ENCODE peak calls at places on chromosome 5, in seven cellular contexts. One of them, this sample, is unnamed.

GRCh38 chr5:122295138-122295537 is 16.9 kb upstream of the SNCAIP start:
- DNase-seq in left ventricle myocardium inferior: no peak
- DNase-seq in posterior cingulate gyrus: no peak
- DNase-seq in stimulated activated CD8-positive, alpha-beta memory T cell treated with anti-CD3 and anti-CD28 coated beads, Interleukin-4, amount 100 ng/mL, for 4 hours: no peak
- DNase-seq in HTR-8/SVneo: no peak
- DNase-seq in BE2C: peak
- DNase-seq in T1000: no peak
- DNase-seq in this sample: no peak

GRCh38 chr5:25544652-25545249 is 900.0 kb upstream of the CDH10 start:
- DNase-seq in left ventricle myocardium inferior: no peak
- DNase-seq in posterior cingulate gyrus: no peak
- DNase-seq in stimulated activated CD8-positive, alpha-beta memory T cell treated with anti-CD3 and anti-CD28 coated beads, Interleukin-4, amount 100 ng/mL, for 4 hours: no peak
- DNase-seq in HTR-8/SVneo: peak
- DNase-seq in BE2C: peak
- DNase-seq in T1000: no peak
- DNase-seq in this sample: no peak

GRCh38 chr5:9549941-9550340 is 4.1 kb upstream of the SEMA5A start:
- DNase-seq in left ventricle myocardium inferior: no peak
- DNase-seq in posterior cingulate gyrus: no peak
- DNase-seq in stimulated activated CD8-positive, alpha-beta memory T cell treated with anti-CD3 and anti-CD28 coated beads, Interleukin-4, amount 100 ng/mL, for 4 hours: no peak
- DNase-seq in HTR-8/SVneo: no peak
- DNase-seq in BE2C: no peak
- DNase-seq in T1000: no peak
- DNase-seq in this sample: no peak

GRCh38 chr5:134427540-134428041 is 15.9 kb upstream of the CDKN2AIPNL start:
- DNase-seq in left ventricle myocardium inferior: no peak
- DNase-seq in posterior cingulate gyrus: peak
- DNase-seq in stimulated activated CD8-positive, alpha-beta memory T cell treated with anti-CD3 and anti-CD28 coated beads, Interleukin-4, amount 100 ng/mL, for 4 hours: no peak
- DNase-seq in HTR-8/SVneo: no peak
- DNase-seq in BE2C: no peak
- DNase-seq in T1000: no peak
- DNase-seq in this sample: no peak

GRCh38 chr5:54103871-54104270 is 206.5 kb downstream of the ARL15 start:
- DNase-seq in left ventricle myocardium inferior: no peak
- DNase-seq in posterior cingulate gyrus: peak
- DNase-seq in stimulated activated CD8-positive, alpha-beta memory T cell treated with anti-CD3 and anti-CD28 coated beads, Interleukin-4, amount 100 ng/mL, for 4 hours: no peak
- DNase-seq in HTR-8/SVneo: no peak
- DNase-seq in BE2C: no peak
- DNase-seq in T1000: no peak
- DNase-seq in this sample: no peak

GRCh38 chr5:42767491-42768105 is 11.0 kb downstream of the CCDC152 start:
- DNase-seq in left ventricle myocardium inferior: no peak
- DNase-seq in posterior cingulate gyrus: no peak
- DNase-seq in stimulated activated CD8-positive, alpha-beta memory T cell treated with anti-CD3 and anti-CD28 coated beads, Interleukin-4, amount 100 ng/mL, for 4 hours: no peak
- DNase-seq in HTR-8/SVneo: peak
- DNase-seq in BE2C: no peak
- DNase-seq in T1000: no peak
- DNase-seq in this sample: no peak

GRCh38 chr5:178780581-178781498 is 50.4 kb upstream of the ZNF354A start:
- DNase-seq in left ventricle myocardium inferior: no peak
- DNase-seq in posterior cingulate gyrus: peak
- DNase-seq in stimulated activated CD8-positive, alpha-beta memory T cell treated with anti-CD3 and anti-CD28 coated beads, Interleukin-4, amount 100 ng/mL, for 4 hours: no peak
- DNase-seq in HTR-8/SVneo: no peak
- DNase-seq in BE2C: no peak
- DNase-seq in T1000: no peak
- DNase-seq in this sample: no peak

GRCh38 chr5:116441223-116441622 is 133.4 kb downstream of the SEMA6A start:
- DNase-seq in left ventricle myocardium inferior: no peak
- DNase-seq in posterior cingulate gyrus: no peak
- DNase-seq in stimulated activated CD8-positive, alpha-beta memory T cell treated with anti-CD3 and anti-CD28 coated beads, Interleukin-4, amount 100 ng/mL, for 4 hours: no peak
- DNase-seq in HTR-8/SVneo: no peak
- DNase-seq in BE2C: no peak
- DNase-seq in T1000: no peak
- DNase-seq in this sample: no peak

GRCh38 chr5:45110399-45110798 is 301.7 kb downstream of the MRPS30 start:
- DNase-seq in left ventricle myocardium inferior: no peak
- DNase-seq in posterior cingulate gyrus: no peak
- DNase-seq in stimulated activated CD8-positive, alpha-beta memory T cell treated with anti-CD3 and anti-CD28 coated beads, Interleukin-4, amount 100 ng/mL, for 4 hours: no peak
- DNase-seq in HTR-8/SVneo: no peak
- DNase-seq in BE2C: no peak
- DNase-seq in T1000: no peak
- DNase-seq in this sample: no peak

GRCh38 chr5:102818934-102819333 is 63.8 kb downstream of the PAM start:
- DNase-seq in left ventricle myocardium inferior: no peak
- DNase-seq in posterior cingulate gyrus: no peak
- DNase-seq in stimulated activated CD8-positive, alpha-beta memory T cell treated with anti-CD3 and anti-CD28 coated beads, Interleukin-4, amount 100 ng/mL, for 4 hours: no peak
- DNase-seq in HTR-8/SVneo: no peak
- DNase-seq in BE2C: no peak
- DNase-seq in T1000: no peak
- DNase-seq in this sample: no peak

GRCh38 chr5:160105686-160106085 is 13.6 kb downstream of the PWWP2A start:
- DNase-seq in left ventricle myocardium inferior: no peak
- DNase-seq in posterior cingulate gyrus: no peak
- DNase-seq in stimulated activated CD8-positive, alpha-beta memory T cell treated with anti-CD3 and anti-CD28 coated beads, Interleukin-4, amount 100 ng/mL, for 4 hours: no peak
- DNase-seq in HTR-8/SVneo: no peak
- DNase-seq in BE2C: no peak
- DNase-seq in T1000: no peak
- DNase-seq in this sample: no peak

GRCh38 chr5:17222679-17223078 is 5.2 kb downstream of the BASP1 start:
- DNase-seq in left ventricle myocardium inferior: no peak
- DNase-seq in posterior cingulate gyrus: no peak
- DNase-seq in stimulated activated CD8-positive, alpha-beta memory T cell treated with anti-CD3 and anti-CD28 coated beads, Interleukin-4, amount 100 ng/mL, for 4 hours: no peak
- DNase-seq in HTR-8/SVneo: no peak
- DNase-seq in BE2C: no peak
- DNase-seq in T1000: no peak
- DNase-seq in this sample: no peak

GRCh38 chr5:44365351-44365750 is 23.9 kb downstream of the FGF10 start:
- DNase-seq in left ventricle myocardium inferior: no peak
- DNase-seq in posterior cingulate gyrus: no peak
- DNase-seq in stimulated activated CD8-positive, alpha-beta memory T cell treated with anti-CD3 and anti-CD28 coated beads, Interleukin-4, amount 100 ng/mL, for 4 hours: no peak
- DNase-seq in HTR-8/SVneo: no peak
- DNase-seq in BE2C: no peak
- DNase-seq in T1000: no peak
- DNase-seq in this sample: no peak

GRCh38 chr5:138466058-138466899 is 1.0 kb downstream of the EGR1 start:
- DNase-seq in left ventricle myocardium inferior: no peak
- DNase-seq in posterior cingulate gyrus: peak
- DNase-seq in stimulated activated CD8-positive, alpha-beta memory T cell treated with anti-CD3 and anti-CD28 coated beads, Interleukin-4, amount 100 ng/mL, for 4 hours: no peak
- DNase-seq in HTR-8/SVneo: no peak
- DNase-seq in BE2C: no peak
- DNase-seq in T1000: peak
- DNase-seq in this sample: no peak

GRCh38 chr5:78317515-78317914 is 23.0 kb upstream of the AP3B1 start:
- DNase-seq in left ventricle myocardium inferior: no peak
- DNase-seq in posterior cingulate gyrus: peak
- DNase-seq in stimulated activated CD8-positive, alpha-beta memory T cell treated with anti-CD3 and anti-CD28 coated beads, Interleukin-4, amount 100 ng/mL, for 4 hours: no peak
- DNase-seq in HTR-8/SVneo: no peak
- DNase-seq in BE2C: no peak
- DNase-seq in T1000: no peak
- DNase-seq in this sample: no peak

GRCh38 chr5:132055808-132056609 is 4.4 kb upstream of the IL3 start:
- DNase-seq in left ventricle myocardium inferior: peak
- DNase-seq in posterior cingulate gyrus: peak
- DNase-seq in stimulated activated CD8-positive, alpha-beta memory T cell treated with anti-CD3 and anti-CD28 coated beads, Interleukin-4, amount 100 ng/mL, for 4 hours: no peak
- DNase-seq in HTR-8/SVneo: no peak
- DNase-seq in BE2C: no peak
- DNase-seq in T1000: no peak
- DNase-seq in this sample: no peak

GRCh38 chr5:50874277-50874984 is 208.0 kb downstream of the PARP8 start:
- DNase-seq in left ventricle myocardium inferior: no peak
- DNase-seq in posterior cingulate gyrus: no peak
- DNase-seq in stimulated activated CD8-positive, alpha-beta memory T cell treated with anti-CD3 and anti-CD28 coated beads, Interleukin-4, amount 100 ng/mL, for 4 hours: no peak
- DNase-seq in HTR-8/SVneo: no peak
- DNase-seq in BE2C: no peak
- DNase-seq in T1000: no peak
- DNase-seq in this sample: no peak

GRCh38 chr5:111779260-111780254 is 22.6 kb upstream of the NREP start:
- DNase-seq in left ventricle myocardium inferior: no peak
- DNase-seq in posterior cingulate gyrus: no peak
- DNase-seq in stimulated activated CD8-positive, alpha-beta memory T cell treated with anti-CD3 and anti-CD28 coated beads, Interleukin-4, amount 100 ng/mL, for 4 hours: no peak
- DNase-seq in HTR-8/SVneo: no peak
- DNase-seq in BE2C: peak
- DNase-seq in T1000: no peak
- DNase-seq in this sample: no peak

GRCh38 chr5:79811081-79811480 is 121.4 kb downstream of the CMYA5 start:
- DNase-seq in left ventricle myocardium inferior: no peak
- DNase-seq in posterior cingulate gyrus: no peak
- DNase-seq in stimulated activated CD8-positive, alpha-beta memory T cell treated with anti-CD3 and anti-CD28 coated beads, Interleukin-4, amount 100 ng/mL, for 4 hours: no peak
- DNase-seq in HTR-8/SVneo: no peak
- DNase-seq in BE2C: no peak
- DNase-seq in T1000: no peak
- DNase-seq in this sample: no peak

GRCh38 chr5:90226433-90227099 is 183.0 kb downstream of the CETN3 start:
- DNase-seq in left ventricle myocardium inferior: no peak
- DNase-seq in posterior cingulate gyrus: no peak
- DNase-seq in stimulated activated CD8-positive, alpha-beta memory T cell treated with anti-CD3 and anti-CD28 coated beads, Interleukin-4, amount 100 ng/mL, for 4 hours: no peak
- DNase-seq in HTR-8/SVneo: no peak
- DNase-seq in BE2C: peak
- DNase-seq in T1000: no peak
- DNase-seq in this sample: no peak

GRCh38 chr5:81165493-81166119 is 67.5 kb upstream of the CKMT2 start:
- DNase-seq in left ventricle myocardium inferior: peak
- DNase-seq in posterior cingulate gyrus: peak
- DNase-seq in stimulated activated CD8-positive, alpha-beta memory T cell treated with anti-CD3 and anti-CD28 coated beads, Interleukin-4, amount 100 ng/mL, for 4 hours: peak
- DNase-seq in HTR-8/SVneo: peak
- DNase-seq in BE2C: peak
- DNase-seq in T1000: peak
- DNase-seq in this sample: no peak

GRCh38 chr5:82320971-82321370 is 42.8 kb upstream of the RPS23 start:
- DNase-seq in left ventricle myocardium inferior: no peak
- DNase-seq in posterior cingulate gyrus: no peak
- DNase-seq in stimulated activated CD8-positive, alpha-beta memory T cell treated with anti-CD3 and anti-CD28 coated beads, Interleukin-4, amount 100 ng/mL, for 4 hours: no peak
- DNase-seq in HTR-8/SVneo: no peak
- DNase-seq in BE2C: no peak
- DNase-seq in T1000: no peak
- DNase-seq in this sample: no peak

GRCh38 chr5:116747881-116748280 is 173.3 kb upstream of the SEMA6A start:
- DNase-seq in left ventricle myocardium inferior: no peak
- DNase-seq in posterior cingulate gyrus: no peak
- DNase-seq in stimulated activated CD8-positive, alpha-beta memory T cell treated with anti-CD3 and anti-CD28 coated beads, Interleukin-4, amount 100 ng/mL, for 4 hours: no peak
- DNase-seq in HTR-8/SVneo: no peak
- DNase-seq in BE2C: no peak
- DNase-seq in T1000: no peak
- DNase-seq in this sample: no peak

GRCh38 chr5:8879248-8879647 is 666.6 kb downstream of the SEMA5A start:
- DNase-seq in left ventricle myocardium inferior: no peak
- DNase-seq in posterior cingulate gyrus: no peak
- DNase-seq in stimulated activated CD8-positive, alpha-beta memory T cell treated with anti-CD3 and anti-CD28 coated beads, Interleukin-4, amount 100 ng/mL, for 4 hours: no peak
- DNase-seq in HTR-8/SVneo: no peak
- DNase-seq in BE2C: no peak
- DNase-seq in T1000: no peak
- DNase-seq in this sample: no peak

GRCh38 chr5:39203951-39204350 is 15.4 kb downstream of the FYB1 start:
- DNase-seq in left ventricle myocardium inferior: no peak
- DNase-seq in posterior cingulate gyrus: no peak
- DNase-seq in stimulated activated CD8-positive, alpha-beta memory T cell treated with anti-CD3 and anti-CD28 coated beads, Interleukin-4, amount 100 ng/mL, for 4 hours: no peak
- DNase-seq in HTR-8/SVneo: no peak
- DNase-seq in BE2C: no peak
- DNase-seq in T1000: no peak
- DNase-seq in this sample: no peak

GRCh38 chr5:154249786-154250185 is 59.3 kb downstream of the GALNT10 start:
- DNase-seq in left ventricle myocardium inferior: no peak
- DNase-seq in posterior cingulate gyrus: no peak
- DNase-seq in stimulated activated CD8-positive, alpha-beta memory T cell treated with anti-CD3 and anti-CD28 coated beads, Interleukin-4, amount 100 ng/mL, for 4 hours: no peak
- DNase-seq in HTR-8/SVneo: no peak
- DNase-seq in BE2C: no peak
- DNase-seq in T1000: no peak
- DNase-seq in this sample: no peak

GRCh38 chr5:1789838-1790462 is 9.7 kb downstream of the MRPL36 start:
- DNase-seq in left ventricle myocardium inferior: no peak
- DNase-seq in posterior cingulate gyrus: peak
- DNase-seq in stimulated activated CD8-positive, alpha-beta memory T cell treated with anti-CD3 and anti-CD28 coated beads, Interleukin-4, amount 100 ng/mL, for 4 hours: no peak
- DNase-seq in HTR-8/SVneo: peak
- DNase-seq in BE2C: no peak
- DNase-seq in T1000: no peak
- DNase-seq in this sample: no peak

GRCh38 chr5:6579535-6579934 is 53.3 kb downstream of the NSUN2 start:
- DNase-seq in left ventricle myocardium inferior: no peak
- DNase-seq in posterior cingulate gyrus: peak
- DNase-seq in stimulated activated CD8-positive, alpha-beta memory T cell treated with anti-CD3 and anti-CD28 coated beads, Interleukin-4, amount 100 ng/mL, for 4 hours: no peak
- DNase-seq in HTR-8/SVneo: no peak
- DNase-seq in BE2C: no peak
- DNase-seq in T1000: no peak
- DNase-seq in this sample: no peak

GRCh38 chr5:112973904-112974303 is 2.7 kb upstream of the DCP2 start:
- DNase-seq in left ventricle myocardium inferior: no peak
- DNase-seq in posterior cingulate gyrus: no peak
- DNase-seq in stimulated activated CD8-positive, alpha-beta memory T cell treated with anti-CD3 and anti-CD28 coated beads, Interleukin-4, amount 100 ng/mL, for 4 hours: no peak
- DNase-seq in HTR-8/SVneo: no peak
- DNase-seq in BE2C: no peak
- DNase-seq in T1000: no peak
- DNase-seq in this sample: no peak

GRCh38 chr5:132260714-132261615 is 3.5 kb downstream of the PDLIM4 start:
- DNase-seq in left ventricle myocardium inferior: peak
- DNase-seq in posterior cingulate gyrus: peak
- DNase-seq in stimulated activated CD8-positive, alpha-beta memory T cell treated with anti-CD3 and anti-CD28 coated beads, Interleukin-4, amount 100 ng/mL, for 4 hours: peak
- DNase-seq in HTR-8/SVneo: peak
- DNase-seq in BE2C: no peak
- DNase-seq in T1000: peak
- DNase-seq in this sample: peak

GRCh38 chr5:178067705-178068104 is 45.6 kb upstream of the N4BP3 start:
- DNase-seq in left ventricle myocardium inferior: no peak
- DNase-seq in posterior cingulate gyrus: peak
- DNase-seq in stimulated activated CD8-positive, alpha-beta memory T cell treated with anti-CD3 and anti-CD28 coated beads, Interleukin-4, amount 100 ng/mL, for 4 hours: no peak
- DNase-seq in HTR-8/SVneo: no peak
- DNase-seq in BE2C: no peak
- DNase-seq in T1000: no peak
- DNase-seq in this sample: no peak

GRCh38 chr5:159978358-159978757 is 30.6 kb upstream of the TTC1 start:
- DNase-seq in left ventricle myocardium inferior: no peak
- DNase-seq in posterior cingulate gyrus: no peak
- DNase-seq in stimulated activated CD8-positive, alpha-beta memory T cell treated with anti-CD3 and anti-CD28 coated beads, Interleukin-4, amount 100 ng/mL, for 4 hours: no peak
- DNase-seq in HTR-8/SVneo: no peak
- DNase-seq in BE2C: no peak
- DNase-seq in T1000: no peak
- DNase-seq in this sample: no peak

GRCh38 chr5:78920604-78921003 is 64.5 kb downstream of the ARSB start:
- DNase-seq in left ventricle myocardium inferior: no peak
- DNase-seq in posterior cingulate gyrus: no peak
- DNase-seq in stimulated activated CD8-positive, alpha-beta memory T cell treated with anti-CD3 and anti-CD28 coated beads, Interleukin-4, amount 100 ng/mL, for 4 hours: no peak
- DNase-seq in HTR-8/SVneo: no peak
- DNase-seq in BE2C: peak
- DNase-seq in T1000: no peak
- DNase-seq in this sample: no peak

This sample was measured in thoracic aorta.